ENCODE peak calls at places on chromosomes 11 and 22, in ten cellular contexts. B, U, R, O, I, Y, X, D, V and A are unnamed samples.

GRCh38 chr11:15940462-15941205 is 415.7 kb downstream of the SOX6 start:
- DNase-seq in B (no peak), U (no peak), R (no peak), O (no peak), I (no peak), Y (no peak), X (no peak), D (no peak), V (no peak), A (no peak)

GRCh38 chr11:65915821-65916251 is 3.0 kb downstream of the C11orf68 start:
- DNase-seq in B (no peak), U (peak), R (no peak), O (peak), I (no peak), Y (no peak), X (no peak), D (no peak), V (peak), A (no peak)

GRCh38 chr22:36192601-36193000 is 9.0 kb downstream of the APOL4 start:
- DNase-seq in B (no peak), U (no peak), R (no peak), O (no peak), I (no peak), Y (no peak), X (no peak), D (no peak), V (no peak), A (no peak)

GRCh38 chr11:2981130-2981529 is 11.0 kb downstream of the NAP1L4 start:
- DNase-seq in B (no peak), U (no peak), R (no peak), O (no peak), I (no peak), Y (no peak), X (no peak), D (no peak), V (no peak), A (no peak)

GRCh38 chr11:91935120-91935519 is 289.5 kb upstream of the FAT3 start:
- DNase-seq in B (no peak), U (no peak), R (no peak), O (no peak), I (no peak), Y (no peak), X (no peak), D (no peak), V (no peak), A (no peak)

GRCh38 chr11:61037694-61038093 is 64.6 kb upstream of the CD5 start:
- DNase-seq in B (no peak), U (peak), R (no peak), O (no peak), I (no peak), Y (no peak), X (no peak), D (no peak), V (no peak), A (no peak)

GRCh38 chr22:29382575-29383328 is 5.6 kb downstream of the AP1B1 start:
- DNase-seq in B (no peak), U (no peak), R (no peak), O (no peak), I (no peak), Y (no peak), X (no peak), D (no peak), V (no peak), A (no peak)

GRCh38 chr22:45450931-45451651 is 37.6 kb downstream of the RIBC2 start:
- DNase-seq in B (no peak), U (peak), R (no peak), O (no peak), I (no peak), Y (no peak), X (no peak), D (no peak), V (no peak), A (no peak)

GRCh38 chr11:94791216-94791889 is 23.2 kb downstream of the AMOTL1 start:
- DNase-seq in B (no peak), U (no peak), R (no peak), O (no peak), I (no peak), Y (no peak), X (no peak), D (no peak), V (no peak), A (no peak)

GRCh38 chr22:17980638-17981051 is 43.7 kb downstream of the MICAL3 start:
- DNase-seq in B (peak), U (no peak), R (no peak), O (no peak), I (no peak), Y (peak), X (peak), D (peak), V (no peak), A (no peak)

GRCh38 chr11:124934862-124935547 is 842 bp downstream of the HEPACAM start:
- DNase-seq in B (no peak), U (peak), R (no peak), O (peak), I (no peak), Y (no peak), X (no peak), D (no peak), V (peak), A (no peak)

GRCh38 chr11:7246179-7246578 is 5.5 kb upstream of the SYT9 start:
- DNase-seq in B (no peak), U (peak), R (no peak), O (peak), I (no peak), Y (no peak), X (no peak), D (no peak), V (no peak), A (no peak)

GRCh38 chr11:44595964-44596381 is 30.5 kb downstream of the CD82 start:
- DNase-seq in B (no peak), U (no peak), R (no peak), O (no peak), I (no peak), Y (no peak), X (no peak), D (no peak), V (no peak), A (no peak)

GRCh38 chr11:74520927-74521665 is 27.6 kb upstream of the LIPT2 start:
- DNase-seq in B (no peak), U (no peak), R (no peak), O (no peak), I (no peak), Y (no peak), X (no peak), D (no peak), V (no peak), A (no peak)

GRCh38 chr11:111777094-111778046 is 11.2 kb upstream of the PPP2R1B start:
- DNase-seq in B (peak), U (peak), R (no peak), O (peak), I (peak), Y (peak), X (no peak), D (no peak), V (no peak), A (no peak)

GRCh38 chr11:110148775-110149744 is 55.9 kb downstream of the ZC3H12C start:
- DNase-seq in B (no peak), U (peak), R (no peak), O (peak), I (no peak), Y (no peak), X (no peak), D (no peak), V (peak), A (no peak)